ENCODE peak calls at places on chromosomes 4 and X, in eight cellular contexts. Y is Karpas-422; K is fibroblast of villous mesenchyme; T is CD8-positive, alpha-beta T cell; H is effector CD4-positive, alpha-beta T cell; N is small intestine; C is ELF-1; V is fibroblast of the aortic adventitia. X is an unnamed sample.

GRCh38 chrX:42096262-42096939 is 173.0 kb upstream of the CASK start:
- DNase-seq in Y (no peak), K (peak), T (no peak), H (no peak), N (no peak), C (peak), V (peak), X (no peak)

GRCh38 chrX:68599256-68600152 is 48.0 kb upstream of the STARD8 start:
- DNase-seq in Y (peak), K (peak), T (no peak), H (no peak), N (no peak), C (peak), V (peak), X (no peak)

GRCh38 chr4:3238721-3239120 is 10.2 kb upstream of the MSANTD1 start:
- DNase-seq in Y (no peak), K (no peak), T (no peak), H (no peak), N (no peak), C (no peak), V (no peak), X (no peak)

GRCh38 chr4:181684310-181684709 is 558.9 kb upstream of the TENM3 start:
- DNase-seq in Y (no peak), K (peak), T (no peak), H (no peak), N (no peak), C (no peak), V (peak), X (no peak)

GRCh38 chrX:72041901-72042859 is 89.5 kb downstream of the RTL5 start:
- DNase-seq in Y (peak), K (peak), T (no peak), H (no peak), N (no peak), C (peak), V (peak), X (no peak)

GRCh38 chrX:119870626-119871131 is 854 bp downstream of the RNF113A start:
- DNase-seq in Y (peak), K (peak), T (peak), H (peak), N (peak), C (peak), V (no peak), X (no peak)

GRCh38 chr4:101419324-101420135 is 72.2 kb upstream of the PPP3CA start:
- DNase-seq in Y (no peak), K (peak), T (no peak), H (no peak), N (peak), C (peak), V (peak), X (peak)

GRCh38 chr4:104728380-104729122 is 233.9 kb upstream of the CXXC4 start:
- DNase-seq in Y (no peak), K (peak), T (no peak), H (no peak), N (peak), C (no peak), V (peak), X (no peak)

GRCh38 chrX:44016906-44017305 is 43.7 kb upstream of the NDP start:
- DNase-seq in Y (no peak), K (no peak), T (no peak), H (no peak), N (no peak), C (no peak), V (no peak), X (no peak)

GRCh38 chrX:33434256-33435092 is 223.1 kb upstream of the DMD start:
- DNase-seq in Y (peak), K (peak), T (no peak), H (peak), N (peak), C (peak), V (peak), X (peak)

GRCh38 chrX:139093201-139093600 is 381.7 kb upstream of the FGF13 start:
- DNase-seq in Y (no peak), K (peak), T (no peak), H (no peak), N (no peak), C (no peak), V (no peak), X (no peak)

GRCh38 chr4:40199999-40200880 is 3.4 kb downstream of the RHOH start:
- DNase-seq in Y (peak), K (peak), T (peak), H (peak), N (peak), C (no peak), V (no peak), X (peak)

GRCh38 chr4:159248383-159249178 is 145.7 kb downstream of the RAPGEF2 start:
- DNase-seq in Y (no peak), K (peak), T (no peak), H (no peak), N (no peak), C (no peak), V (peak), X (no peak)

GRCh38 chr4:6779667-6780565 is 2.6 kb upstream of the KIAA0232 start:
- DNase-seq in Y (peak), K (peak), T (no peak), H (no peak), N (no peak), C (peak), V (no peak), X (no peak)

GRCh38 chr4:185840201-185840600 is 28.2 kb upstream of the SORBS2 start:
- DNase-seq in Y (no peak), K (no peak), T (no peak), H (no peak), N (no peak), C (no peak), V (peak), X (no peak)

GRCh38 chr4:74038161-74039064 is at the start of gene CXCL3:
- DNase-seq in Y (no peak), K (peak), T (no peak), H (no peak), N (peak), C (peak), V (peak), X (peak)

GRCh38 chrX:47264507-47265173 is 31.8 kb downstream of the USP11 start:
- DNase-seq in Y (no peak), K (peak), T (no peak), H (no peak), N (no peak), C (no peak), V (no peak), X (no peak)